ENCODE peak calls at places on chromosomes 13 and 19, in nine cellular contexts. One of them, this sample, is unnamed.
A peak's percentile ranks its signal among the peaks of the same experiment; 100 is the strongest.

GRCh38 chr19:17522988-17523872 is 11.8 kb downstream of the PGLS start:
- DNase-seq in left ventricle myocardium inferior: peak; percentile 57
- DNase-seq in psoas muscle: peak; percentile 69
- DNase-seq in tibial nerve: no peak
- DNase-seq in brain microvascular endothelial cell: no peak
- DNase-seq in cardiac muscle cell: peak; percentile 18
- DNase-seq in body of pancreas: peak; percentile 21
- DNase-seq in Peyer's patch: peak; percentile 95
- DNase-seq in right lobe of liver: peak; percentile 69
- DNase-seq in this sample: peak; percentile 41

GRCh38 chr19:37551123-37551993 is 43.2 kb downstream of the ZNF571 start:
- DNase-seq in left ventricle myocardium inferior: peak; percentile 50
- DNase-seq in psoas muscle: no peak
- DNase-seq in tibial nerve: no peak
- DNase-seq in brain microvascular endothelial cell: peak; percentile 61
- DNase-seq in cardiac muscle cell: peak; percentile 84
- DNase-seq in body of pancreas: no peak
- DNase-seq in Peyer's patch: peak; percentile 29
- DNase-seq in right lobe of liver: peak; percentile 23
- DNase-seq in this sample: peak; percentile 64

GRCh38 chr19:10289167-10289835 is 451 bp upstream of the ICAM5 start:
- DNase-seq in left ventricle myocardium inferior: no peak
- DNase-seq in psoas muscle: peak; percentile 60
- DNase-seq in tibial nerve: no peak
- DNase-seq in brain microvascular endothelial cell: no peak
- DNase-seq in cardiac muscle cell: peak; percentile 58
- DNase-seq in body of pancreas: no peak
- DNase-seq in Peyer's patch: peak; percentile 48
- DNase-seq in right lobe of liver: no peak
- DNase-seq in this sample: no peak

GRCh38 chr19:13492128-13492527 is 14.2 kb downstream of the CACNA1A start:
- DNase-seq in left ventricle myocardium inferior: no peak
- DNase-seq in psoas muscle: no peak
- DNase-seq in tibial nerve: no peak
- DNase-seq in brain microvascular endothelial cell: peak; percentile 36
- DNase-seq in cardiac muscle cell: peak; percentile 89
- DNase-seq in body of pancreas: no peak
- DNase-seq in Peyer's patch: no peak
- DNase-seq in right lobe of liver: no peak
- DNase-seq in this sample: no peak

GRCh38 chr19:58334691-58335249 is 8.0 kb downstream of the ZSCAN22 start:
- DNase-seq in left ventricle myocardium inferior: no peak
- DNase-seq in psoas muscle: no peak
- DNase-seq in tibial nerve: no peak
- DNase-seq in brain microvascular endothelial cell: no peak
- DNase-seq in cardiac muscle cell: no peak
- DNase-seq in body of pancreas: no peak
- DNase-seq in Peyer's patch: no peak
- DNase-seq in right lobe of liver: no peak
- DNase-seq in this sample: no peak

GRCh38 chr19:34366670-34367423 is 1.9 kb downstream of the GPI start:
- DNase-seq in left ventricle myocardium inferior: no peak
- DNase-seq in psoas muscle: peak; percentile 24
- DNase-seq in tibial nerve: no peak
- DNase-seq in brain microvascular endothelial cell: peak; percentile 12
- DNase-seq in cardiac muscle cell: peak; percentile 93
- DNase-seq in body of pancreas: no peak
- DNase-seq in Peyer's patch: no peak
- DNase-seq in right lobe of liver: no peak
- DNase-seq in this sample: no peak

GRCh38 chr19:14337510-14337909 is 43.7 kb upstream of the ADGRE5 start:
- DNase-seq in left ventricle myocardium inferior: no peak
- DNase-seq in psoas muscle: no peak
- DNase-seq in tibial nerve: no peak
- DNase-seq in brain microvascular endothelial cell: no peak
- DNase-seq in cardiac muscle cell: peak; percentile 30
- DNase-seq in body of pancreas: no peak
- DNase-seq in Peyer's patch: no peak
- DNase-seq in right lobe of liver: no peak
- DNase-seq in this sample: no peak

GRCh38 chr19:55461974-55462628 is 659 bp upstream of the ISOC2 start:
- DNase-seq in left ventricle myocardium inferior: no peak
- DNase-seq in psoas muscle: no peak
- DNase-seq in tibial nerve: no peak
- DNase-seq in brain microvascular endothelial cell: no peak
- DNase-seq in cardiac muscle cell: peak; percentile 66
- DNase-seq in body of pancreas: no peak
- DNase-seq in Peyer's patch: no peak
- DNase-seq in right lobe of liver: no peak
- DNase-seq in this sample: no peak

GRCh38 chr13:40982772-40983171 is 36.3 kb downstream of the ELF1 start:
- DNase-seq in left ventricle myocardium inferior: no peak
- DNase-seq in psoas muscle: no peak
- DNase-seq in tibial nerve: no peak
- DNase-seq in brain microvascular endothelial cell: peak; percentile 74
- DNase-seq in cardiac muscle cell: peak; percentile 94
- DNase-seq in body of pancreas: no peak
- DNase-seq in Peyer's patch: peak; percentile 75
- DNase-seq in right lobe of liver: no peak
- DNase-seq in this sample: no peak

DNA sequence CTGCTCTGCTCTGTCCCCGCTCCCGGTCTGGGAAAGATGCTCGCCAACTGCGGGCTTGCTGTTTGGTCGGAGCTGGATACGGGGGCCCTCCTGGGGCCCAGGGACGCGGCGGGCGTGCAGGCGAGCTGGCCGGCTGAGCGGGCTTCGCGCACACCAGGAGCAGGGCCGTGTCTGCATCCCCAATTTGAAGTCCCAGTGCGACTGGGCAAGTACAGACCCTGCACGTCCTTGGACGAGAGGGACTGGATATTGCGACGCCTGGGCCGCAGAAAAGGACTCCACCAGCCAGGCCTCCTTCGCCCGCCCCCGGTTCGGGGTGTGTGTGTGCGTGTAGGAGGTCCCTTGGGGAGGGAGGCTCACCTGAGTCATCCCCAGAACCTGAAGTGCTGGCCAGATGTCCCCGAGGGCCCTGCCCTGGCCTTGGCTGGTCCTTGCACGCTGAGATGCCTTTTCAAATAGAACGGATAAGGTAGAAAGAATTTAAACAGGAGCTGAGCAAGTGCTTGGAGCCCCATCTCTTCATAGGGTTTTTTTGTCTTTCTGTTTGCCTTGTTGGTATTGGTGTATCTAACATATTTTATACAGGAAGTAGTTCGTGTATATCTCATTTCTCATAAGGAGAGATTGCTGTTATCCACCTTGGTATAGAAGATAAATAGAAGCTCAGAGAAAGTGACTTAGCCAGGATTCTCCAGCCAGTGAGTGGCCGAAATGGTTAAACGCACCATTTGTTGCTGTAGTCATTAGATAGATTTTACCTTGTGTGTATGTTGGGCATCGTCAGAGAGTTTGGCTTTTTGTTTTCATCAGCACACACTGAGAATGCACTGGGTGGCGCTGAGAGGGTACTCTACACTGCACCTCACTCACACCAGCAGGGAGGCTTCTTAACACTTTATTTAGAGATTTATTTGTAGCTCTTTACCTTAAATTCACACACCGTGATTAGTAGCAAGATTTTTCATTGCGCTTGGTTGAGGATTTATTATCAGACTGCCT is 1.1 kb downstream of the NAXD start:
- DNase-seq in left ventricle myocardium inferior: no peak
- DNase-seq in psoas muscle: peak; percentile 72
- DNase-seq in tibial nerve: no peak
- DNase-seq in brain microvascular endothelial cell: peak; percentile 45
- DNase-seq in cardiac muscle cell: peak; percentile 38
- DNase-seq in body of pancreas: peak; percentile 64
- DNase-seq in Peyer's patch: peak; percentile 41
- DNase-seq in right lobe of liver: peak; percentile 58
- DNase-seq in this sample: no peak
- TF ChIP-seq CTCF in left ventricle myocardium inferior: no peak
- TF ChIP-seq CTCF in psoas muscle: no peak
- TF ChIP-seq CTCF in tibial nerve: no peak
- TF ChIP-seq CTCF in brain microvascular endothelial cell: peak; percentile 48
- TF ChIP-seq CTCF in cardiac muscle cell: peak; percentile 17
- TF ChIP-seq CTCF in body of pancreas: peak; percentile 16
- TF ChIP-seq CTCF in Peyer's patch: no peak
- TF ChIP-seq CTCF in right lobe of liver: peak; percentile 15
- TF ChIP-seq CTCF in this sample: peak; percentile 28

GRCh38 chr19:52622261-52622660 is 15.9 kb downstream of the ZNF83 start:
- DNase-seq in left ventricle myocardium inferior: no peak
- DNase-seq in psoas muscle: no peak
- DNase-seq in tibial nerve: no peak
- DNase-seq in brain microvascular endothelial cell: no peak
- DNase-seq in cardiac muscle cell: no peak
- DNase-seq in body of pancreas: no peak
- DNase-seq in Peyer's patch: no peak
- DNase-seq in right lobe of liver: no peak
- DNase-seq in this sample: no peak

GRCh38 chr19:52621376-52621775 is 16.8 kb downstream of the ZNF83 start:
- DNase-seq in left ventricle myocardium inferior: no peak
- DNase-seq in psoas muscle: no peak
- DNase-seq in tibial nerve: no peak
- DNase-seq in brain microvascular endothelial cell: no peak
- DNase-seq in cardiac muscle cell: no peak
- DNase-seq in body of pancreas: no peak
- DNase-seq in Peyer's patch: no peak
- DNase-seq in right lobe of liver: no peak
- DNase-seq in this sample: no peak

GRCh38 chr19:52626915-52627314 is 11.2 kb downstream of the ZNF83 start:
- DNase-seq in left ventricle myocardium inferior: no peak
- DNase-seq in psoas muscle: no peak
- DNase-seq in tibial nerve: no peak
- DNase-seq in brain microvascular endothelial cell: no peak
- DNase-seq in cardiac muscle cell: no peak
- DNase-seq in body of pancreas: no peak
- DNase-seq in Peyer's patch: no peak
- DNase-seq in right lobe of liver: no peak
- DNase-seq in this sample: no peak
- H3K36me3 ChIP-seq in left ventricle myocardium inferior: peaks cover 49% of the 10 kb centered on the region
- H3K36me3 ChIP-seq in psoas muscle: peaks cover 4% of the 10 kb centered on the region
- H3K36me3 ChIP-seq in tibial nerve: no peaks in the 10 kb centered on the region
- H3K36me3 ChIP-seq in brain microvascular endothelial cell: peaks cover 4% of the 10 kb centered on the region
- H3K36me3 ChIP-seq in cardiac muscle cell: no peaks in the 10 kb centered on the region
- H3K36me3 ChIP-seq in body of pancreas: peaks cover 5% of the 10 kb centered on the region
- H3K36me3 ChIP-seq in Peyer's patch: peaks cover 63% of the 10 kb centered on the region
- H3K36me3 ChIP-seq in right lobe of liver: no peaks in the 10 kb centered on the region
- H3K36me3 ChIP-seq in this sample: no peaks in the 10 kb centered on the region

DNA sequence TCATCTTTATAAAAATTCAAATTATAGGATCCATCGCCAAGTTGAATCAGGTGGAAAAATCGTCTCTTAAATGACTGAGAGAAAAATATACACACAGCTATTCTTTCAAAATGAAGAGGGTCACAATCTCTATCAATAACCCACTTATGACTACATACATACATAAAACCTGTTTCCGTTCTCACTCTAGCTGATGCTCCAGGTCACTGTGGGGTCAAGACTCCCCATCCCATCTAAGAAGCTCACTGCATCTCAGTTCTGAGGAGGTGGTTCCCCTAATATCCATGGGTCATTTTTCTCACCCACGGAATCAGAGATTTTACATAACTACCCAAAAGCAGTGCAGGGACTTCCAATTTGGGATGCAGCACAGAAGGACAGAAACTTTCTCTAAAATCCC is 56.8 kb downstream of the DOCK9 start:
- DNase-seq in left ventricle myocardium inferior: no peak
- DNase-seq in psoas muscle: no peak
- DNase-seq in tibial nerve: no peak
- DNase-seq in brain microvascular endothelial cell: no peak
- DNase-seq in cardiac muscle cell: no peak
- DNase-seq in body of pancreas: no peak
- DNase-seq in Peyer's patch: no peak
- DNase-seq in right lobe of liver: no peak
- DNase-seq in this sample: no peak
- TF ChIP-seq CTCF in left ventricle myocardium inferior: no peak
- TF ChIP-seq CTCF in psoas muscle: no peak
- TF ChIP-seq CTCF in tibial nerve: no peak
- TF ChIP-seq CTCF in brain microvascular endothelial cell: no peak
- TF ChIP-seq CTCF in cardiac muscle cell: no peak
- TF ChIP-seq CTCF in body of pancreas: no peak
- TF ChIP-seq CTCF in Peyer's patch: no peak
- TF ChIP-seq CTCF in right lobe of liver: no peak
- TF ChIP-seq CTCF in this sample: no peak

GRCh38 chr19:45069056-45069455 is 7.2 kb downstream of the ZNF296 start:
- DNase-seq in left ventricle myocardium inferior: peak; percentile 21
- DNase-seq in psoas muscle: no peak
- DNase-seq in tibial nerve: no peak
- DNase-seq in brain microvascular endothelial cell: no peak
- DNase-seq in cardiac muscle cell: peak; percentile 26
- DNase-seq in body of pancreas: no peak
- DNase-seq in Peyer's patch: no peak
- DNase-seq in right lobe of liver: no peak
- DNase-seq in this sample: no peak
- H3K36me3 ChIP-seq in left ventricle myocardium inferior: peaks cover 76% of the 10 kb centered on the region
- H3K36me3 ChIP-seq in psoas muscle: no peaks in the 10 kb centered on the region
- H3K36me3 ChIP-seq in tibial nerve: peaks cover 2% of the 10 kb centered on the region
- H3K36me3 ChIP-seq in brain microvascular endothelial cell: peaks cover 59% of the 10 kb centered on the region
- H3K36me3 ChIP-seq in cardiac muscle cell: peaks cover 30% of the 10 kb centered on the region
- H3K36me3 ChIP-seq in body of pancreas: peaks cover 11% of the 10 kb centered on the region
- H3K36me3 ChIP-seq in Peyer's patch: peaks cover 82% of the 10 kb centered on the region
- H3K36me3 ChIP-seq in right lobe of liver: peaks cover 9% of the 10 kb centered on the region
- H3K36me3 ChIP-seq in this sample: peaks cover 87% of the 10 kb centered on the region

GRCh38 chr13:37047846-37048245 is 11.6 kb downstream of the SUPT20H start:
- DNase-seq in left ventricle myocardium inferior: no peak
- DNase-seq in psoas muscle: no peak
- DNase-seq in tibial nerve: no peak
- DNase-seq in brain microvascular endothelial cell: no peak
- DNase-seq in cardiac muscle cell: no peak
- DNase-seq in body of pancreas: no peak
- DNase-seq in Peyer's patch: no peak
- DNase-seq in right lobe of liver: no peak
- DNase-seq in this sample: no peak

GRCh38 chr13:37047032-37047431 is 12.5 kb downstream of the SUPT20H start:
- DNase-seq in left ventricle myocardium inferior: no peak
- DNase-seq in psoas muscle: no peak
- DNase-seq in tibial nerve: no peak
- DNase-seq in brain microvascular endothelial cell: no peak
- DNase-seq in cardiac muscle cell: no peak
- DNase-seq in body of pancreas: no peak
- DNase-seq in Peyer's patch: no peak
- DNase-seq in right lobe of liver: no peak
- DNase-seq in this sample: no peak

GRCh38 chr13:37046062-37046461 is 13.4 kb downstream of the SUPT20H start:
- DNase-seq in left ventricle myocardium inferior: no peak
- DNase-seq in psoas muscle: no peak
- DNase-seq in tibial nerve: no peak
- DNase-seq in brain microvascular endothelial cell: no peak
- DNase-seq in cardiac muscle cell: no peak
- DNase-seq in body of pancreas: no peak
- DNase-seq in Peyer's patch: no peak
- DNase-seq in right lobe of liver: no peak
- DNase-seq in this sample: no peak

GRCh38 chr13:37049810-37050209 is 9.7 kb downstream of the SUPT20H start:
- DNase-seq in left ventricle myocardium inferior: no peak
- DNase-seq in psoas muscle: no peak
- DNase-seq in tibial nerve: no peak
- DNase-seq in brain microvascular endothelial cell: no peak
- DNase-seq in cardiac muscle cell: no peak
- DNase-seq in body of pancreas: no peak
- DNase-seq in Peyer's patch: no peak
- DNase-seq in right lobe of liver: no peak
- DNase-seq in this sample: no peak
- TF ChIP-seq CTCF in left ventricle myocardium inferior: no peak
- TF ChIP-seq CTCF in psoas muscle: no peak
- TF ChIP-seq CTCF in tibial nerve: no peak
- TF ChIP-seq CTCF in brain microvascular endothelial cell: peak; percentile 29
- TF ChIP-seq CTCF in cardiac muscle cell: peak; percentile 6
- TF ChIP-seq CTCF in body of pancreas: no peak
- TF ChIP-seq CTCF in Peyer's patch: no peak
- TF ChIP-seq CTCF in right lobe of liver: no peak
- TF ChIP-seq CTCF in this sample: no peak